ENCODE peak calls at places on chromosomes 13 and 19, in eight cellular contexts. One of them, this sample, is unnamed.

GRCh38 chr13:34914416-34914815 is 27.7 kb upstream of the NBEA start:
- DNase-seq in chondrocyte: no peak
- DNase-seq in pancreas: no peak
- DNase-seq in heart left ventricle: no peak
- DNase-seq in type B pancreatic cell: no peak
- DNase-seq in GM12878: no peak
- DNase-seq in A549: no peak
- DNase-seq in suprapubic skin: no peak
- DNase-seq in this sample: no peak

GRCh38 chr13:26909515-26909914 is 148.9 kb upstream of the GPR12 start:
- DNase-seq in chondrocyte: peak; percentile 29
- DNase-seq in pancreas: no peak
- DNase-seq in heart left ventricle: no peak
- DNase-seq in type B pancreatic cell: no peak
- DNase-seq in GM12878: no peak
- DNase-seq in A549: no peak
- DNase-seq in suprapubic skin: no peak
- DNase-seq in this sample: no peak

GRCh38 chr13:24220086-24220703 is 59.7 kb downstream of the SPATA13 start:
- DNase-seq in chondrocyte: no peak
- DNase-seq in pancreas: peak; percentile 68
- DNase-seq in heart left ventricle: peak; percentile 30
- DNase-seq in type B pancreatic cell: no peak
- DNase-seq in GM12878: no peak
- DNase-seq in A549: peak; percentile 76
- DNase-seq in suprapubic skin: no peak
- DNase-seq in this sample: peak; percentile 77

GRCh38 chr13:39490136-39490535 is 112.9 kb downstream of the LHFPL6 start:
- DNase-seq in chondrocyte: no peak
- DNase-seq in pancreas: no peak
- DNase-seq in heart left ventricle: no peak
- DNase-seq in type B pancreatic cell: no peak
- DNase-seq in GM12878: no peak
- DNase-seq in A549: no peak
- DNase-seq in suprapubic skin: no peak
- DNase-seq in this sample: no peak

GRCh38 chr13:24905242-24905641 is 141.3 kb downstream of the RNF17 start:
- DNase-seq in chondrocyte: no peak
- DNase-seq in pancreas: no peak
- DNase-seq in heart left ventricle: no peak
- DNase-seq in type B pancreatic cell: no peak
- DNase-seq in GM12878: no peak
- DNase-seq in A549: no peak
- DNase-seq in suprapubic skin: no peak
- DNase-seq in this sample: no peak

GRCh38 chr13:95301947-95302386 is 716 bp upstream of the ABCC4 start:
- DNase-seq in chondrocyte: no peak
- DNase-seq in pancreas: no peak
- DNase-seq in heart left ventricle: no peak
- DNase-seq in type B pancreatic cell: no peak
- DNase-seq in GM12878: no peak
- DNase-seq in A549: no peak
- DNase-seq in suprapubic skin: no peak
- DNase-seq in this sample: peak; percentile 51

GRCh38 chr19:19597809-19598306 is 20.6 kb downstream of the PBX4 start:
- DNase-seq in chondrocyte: no peak
- DNase-seq in pancreas: no peak
- DNase-seq in heart left ventricle: no peak
- DNase-seq in type B pancreatic cell: no peak
- DNase-seq in GM12878: peak; percentile 99
- DNase-seq in A549: no peak
- DNase-seq in suprapubic skin: no peak
- DNase-seq in this sample: peak; percentile 81

GRCh38 chr19:38977445-38978314 is 2.1 kb upstream of the FBXO17 start:
- DNase-seq in chondrocyte: no peak
- DNase-seq in pancreas: no peak
- DNase-seq in heart left ventricle: no peak
- DNase-seq in type B pancreatic cell: no peak
- DNase-seq in GM12878: peak; percentile 80
- DNase-seq in A549: peak; percentile 33
- DNase-seq in suprapubic skin: no peak
- DNase-seq in this sample: peak; percentile 80

GRCh38 chr13:57635541-57635940 is 4.0 kb downstream of the PCDH17 start:
- DNase-seq in chondrocyte: no peak
- DNase-seq in pancreas: no peak
- DNase-seq in heart left ventricle: no peak
- DNase-seq in type B pancreatic cell: no peak
- DNase-seq in GM12878: no peak
- DNase-seq in A549: no peak
- DNase-seq in suprapubic skin: no peak
- DNase-seq in this sample: no peak

GRCh38 chr19:719636-720377 is 11.1 kb downstream of the PALM start:
- DNase-seq in chondrocyte: no peak
- DNase-seq in pancreas: no peak
- DNase-seq in heart left ventricle: no peak
- DNase-seq in type B pancreatic cell: no peak
- DNase-seq in GM12878: no peak
- DNase-seq in A549: no peak
- DNase-seq in suprapubic skin: no peak
- DNase-seq in this sample: no peak

GRCh38 chr13:81171065-81171647 is 830.2 kb upstream of the SPRY2 start:
- DNase-seq in chondrocyte: no peak
- DNase-seq in pancreas: no peak
- DNase-seq in heart left ventricle: no peak
- DNase-seq in type B pancreatic cell: no peak
- DNase-seq in GM12878: no peak
- DNase-seq in A549: peak; percentile 3
- DNase-seq in suprapubic skin: no peak
- DNase-seq in this sample: no peak

GRCh38 chr13:98285317-98285716 is 108.2 kb upstream of the RNF113B start:
- DNase-seq in chondrocyte: no peak
- DNase-seq in pancreas: no peak
- DNase-seq in heart left ventricle: no peak
- DNase-seq in type B pancreatic cell: no peak
- DNase-seq in GM12878: no peak
- DNase-seq in A549: no peak
- DNase-seq in suprapubic skin: no peak
- DNase-seq in this sample: no peak

GRCh38 chr13:113077953-113078894 is 27.4 kb upstream of the F7 start:
- DNase-seq in chondrocyte: peak; percentile 79
- DNase-seq in pancreas: no peak
- DNase-seq in heart left ventricle: peak; percentile 18
- DNase-seq in type B pancreatic cell: no peak
- DNase-seq in GM12878: no peak
- DNase-seq in A549: no peak
- DNase-seq in suprapubic skin: peak; percentile 57
- DNase-seq in this sample: no peak

GRCh38 chr13:97249093-97249787 is 27.1 kb downstream of the MBNL2 start:
- DNase-seq in chondrocyte: no peak
- DNase-seq in pancreas: no peak
- DNase-seq in heart left ventricle: no peak
- DNase-seq in type B pancreatic cell: no peak
- DNase-seq in GM12878: no peak
- DNase-seq in A549: no peak
- DNase-seq in suprapubic skin: no peak
- DNase-seq in this sample: no peak

GRCh38 chr19:55673465-55673864 is 1.6 kb upstream of the EPN1 start:
- DNase-seq in chondrocyte: no peak
- DNase-seq in pancreas: no peak
- DNase-seq in heart left ventricle: no peak
- DNase-seq in type B pancreatic cell: no peak
- DNase-seq in GM12878: no peak
- DNase-seq in A549: no peak
- DNase-seq in suprapubic skin: no peak
- DNase-seq in this sample: no peak

GRCh38 chr19:30857388-30857787 is 485.2 kb downstream of the ZNF536 start:
- DNase-seq in chondrocyte: no peak
- DNase-seq in pancreas: no peak
- DNase-seq in heart left ventricle: no peak
- DNase-seq in type B pancreatic cell: peak; percentile 47
- DNase-seq in GM12878: no peak
- DNase-seq in A549: no peak
- DNase-seq in suprapubic skin: no peak
- DNase-seq in this sample: no peak

GRCh38 chr19:55676384-55676783 is 1.4 kb downstream of the EPN1 start:
- DNase-seq in chondrocyte: no peak
- DNase-seq in pancreas: peak; percentile 64
- DNase-seq in heart left ventricle: peak; percentile 56
- DNase-seq in type B pancreatic cell: no peak
- DNase-seq in GM12878: no peak
- DNase-seq in A549: no peak
- DNase-seq in suprapubic skin: no peak
- DNase-seq in this sample: no peak

GRCh38 chr13:104773775-104774174 is 1707.6 kb upstream of the SLC10A2 start:
- DNase-seq in chondrocyte: no peak
- DNase-seq in pancreas: no peak
- DNase-seq in heart left ventricle: no peak
- DNase-seq in type B pancreatic cell: no peak
- DNase-seq in GM12878: peak; percentile 4
- DNase-seq in A549: peak; percentile 12
- DNase-seq in suprapubic skin: no peak
- DNase-seq in this sample: no peak
- TF ChIP-seq CTCF in chondrocyte: peak; percentile 87
- TF ChIP-seq CTCF in pancreas: peak; percentile 25
- TF ChIP-seq CTCF in heart left ventricle: peak; percentile 49
- TF ChIP-seq CTCF in type B pancreatic cell: peak; percentile 79
- TF ChIP-seq CTCF in GM12878: peak; percentile 57
- TF ChIP-seq CTCF in A549: peak; percentile 31
- TF ChIP-seq CTCF in suprapubic skin: peak; percentile 48
- TF ChIP-seq CTCF in this sample: peak; percentile 66

DNA sequence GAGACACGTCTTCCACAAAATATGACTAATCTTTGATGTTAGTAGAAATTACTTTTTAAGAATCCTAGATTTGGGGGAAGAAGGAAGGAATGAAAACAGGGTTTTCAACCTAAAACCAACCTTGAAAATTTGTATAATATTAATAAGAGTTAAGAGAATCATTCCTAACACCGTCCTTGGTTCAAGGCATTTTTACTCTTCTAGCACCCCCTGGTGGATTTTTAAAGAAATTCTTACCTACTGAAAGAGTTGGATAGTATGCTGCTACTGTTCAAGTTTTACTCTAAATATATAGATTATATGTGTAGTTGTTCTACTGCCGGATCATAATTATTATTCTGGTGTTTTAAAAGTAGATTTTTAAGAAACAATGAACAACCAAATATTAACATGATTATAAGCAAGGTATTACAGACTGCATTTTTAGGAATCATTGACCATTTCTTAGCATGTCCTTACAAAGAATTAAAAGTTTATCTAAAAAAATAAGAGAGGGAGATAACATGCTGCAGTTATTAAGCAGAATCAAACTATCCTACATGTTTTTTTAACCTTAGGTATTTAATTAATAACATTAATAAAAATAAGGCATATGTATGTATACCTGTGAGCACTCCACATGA is 7.4 kb upstream of the SLITRK6 start:
- DNase-seq in chondrocyte: no peak
- DNase-seq in pancreas: no peak
- DNase-seq in heart left ventricle: no peak
- DNase-seq in type B pancreatic cell: no peak
- DNase-seq in GM12878: no peak
- DNase-seq in A549: peak; percentile 61
- DNase-seq in suprapubic skin: no peak
- DNase-seq in this sample: no peak
- TF ChIP-seq CTCF in chondrocyte: peak; percentile 97
- TF ChIP-seq CTCF in pancreas: peak; percentile 44
- TF ChIP-seq CTCF in heart left ventricle: peak; percentile 58
- TF ChIP-seq CTCF in type B pancreatic cell: peak; percentile 92
- TF ChIP-seq CTCF in GM12878: peak; percentile 52
- TF ChIP-seq CTCF in A549: peak; percentile 73
- TF ChIP-seq CTCF in suprapubic skin: peak; percentile 31
- TF ChIP-seq CTCF in this sample: peak; percentile 83

GRCh38 chr19:4369888-4370260 is 26.5 kb downstream of the MPND start:
- DNase-seq in chondrocyte: no peak
- DNase-seq in pancreas: no peak
- DNase-seq in heart left ventricle: no peak
- DNase-seq in type B pancreatic cell: no peak
- DNase-seq in GM12878: no peak
- DNase-seq in A549: no peak
- DNase-seq in suprapubic skin: peak; percentile 70
- DNase-seq in this sample: peak; percentile 90
- TF ChIP-seq CTCF in chondrocyte: peak; percentile 61
- TF ChIP-seq CTCF in pancreas: no peak
- TF ChIP-seq CTCF in heart left ventricle: peak; percentile 16
- TF ChIP-seq CTCF in type B pancreatic cell: peak; percentile 46
- TF ChIP-seq CTCF in GM12878: peak; percentile 80
- TF ChIP-seq CTCF in A549: peak; percentile 23
- TF ChIP-seq CTCF in suprapubic skin: peak; percentile 36
- TF ChIP-seq CTCF in this sample: peak; percentile 62

GRCh38 chr19:46299695-46300094 is 2.9 kb downstream of the HIF3A start:
- DNase-seq in chondrocyte: no peak
- DNase-seq in pancreas: no peak
- DNase-seq in heart left ventricle: no peak
- DNase-seq in type B pancreatic cell: no peak
- DNase-seq in GM12878: no peak
- DNase-seq in A549: no peak
- DNase-seq in suprapubic skin: peak; percentile 69
- DNase-seq in this sample: no peak

GRCh38 chr19:46308510-46308909 is 11.7 kb downstream of the HIF3A start:
- DNase-seq in chondrocyte: peak; percentile 92
- DNase-seq in pancreas: no peak
- DNase-seq in heart left ventricle: no peak
- DNase-seq in type B pancreatic cell: no peak
- DNase-seq in GM12878: no peak
- DNase-seq in A549: no peak
- DNase-seq in suprapubic skin: no peak
- DNase-seq in this sample: no peak

GRCh38 chr19:46306501-46306900 is 9.7 kb downstream of the HIF3A start:
- DNase-seq in chondrocyte: no peak
- DNase-seq in pancreas: no peak
- DNase-seq in heart left ventricle: no peak
- DNase-seq in type B pancreatic cell: no peak
- DNase-seq in GM12878: no peak
- DNase-seq in A549: no peak
- DNase-seq in suprapubic skin: no peak
- DNase-seq in this sample: no peak

GRCh38 chr19:46303345-46303701 is 6.5 kb downstream of the HIF3A start:
- DNase-seq in chondrocyte: no peak
- DNase-seq in pancreas: no peak
- DNase-seq in heart left ventricle: peak; percentile 40
- DNase-seq in type B pancreatic cell: no peak
- DNase-seq in GM12878: no peak
- DNase-seq in A549: no peak
- DNase-seq in suprapubic skin: no peak
- DNase-seq in this sample: no peak

DNA sequence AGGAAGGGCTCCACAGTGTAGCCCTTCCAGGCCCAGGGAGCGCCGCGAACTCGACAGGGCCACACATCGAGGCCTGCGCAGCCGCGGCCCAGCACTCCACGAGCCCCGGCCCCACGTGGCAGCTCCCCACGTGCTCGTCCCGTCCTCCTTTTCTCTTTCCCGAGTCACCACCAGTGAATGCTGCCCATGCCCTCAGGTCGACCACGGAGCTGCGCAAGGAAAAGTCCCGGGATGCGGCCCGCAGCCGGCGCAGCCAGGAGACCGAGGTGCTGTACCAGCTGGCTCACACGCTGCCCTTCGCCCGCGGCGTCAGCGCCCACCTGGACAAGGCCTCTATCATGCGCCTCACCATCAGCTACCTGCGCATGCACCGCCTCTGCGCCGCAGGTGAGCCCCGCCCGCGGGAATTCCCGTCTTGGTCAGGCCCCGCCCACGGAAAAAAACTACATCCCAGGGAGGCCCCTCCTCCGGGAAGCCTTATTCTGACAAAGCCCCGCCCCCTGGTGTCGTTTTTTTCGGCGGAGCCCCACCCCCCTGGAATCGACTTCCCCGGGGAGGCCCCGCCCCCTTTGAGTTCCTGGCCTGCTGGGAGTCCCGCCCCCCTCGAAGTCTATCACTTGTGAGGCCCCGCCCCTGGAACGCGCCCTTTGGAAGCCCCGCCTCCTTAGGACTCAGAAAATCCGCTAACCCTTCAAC is 7.0 kb downstream of the HIF3A start:
- DNase-seq in chondrocyte: no peak
- DNase-seq in pancreas: peak; percentile 85
- DNase-seq in heart left ventricle: peak; percentile 78
- DNase-seq in type B pancreatic cell: peak; percentile 80
- DNase-seq in GM12878: no peak
- DNase-seq in A549: peak; percentile 57
- DNase-seq in suprapubic skin: peak; percentile 84
- DNase-seq in this sample: peak; percentile 7
- TF ChIP-seq CTCF in chondrocyte: no peak
- TF ChIP-seq CTCF in pancreas: no peak
- TF ChIP-seq CTCF in heart left ventricle: no peak
- TF ChIP-seq CTCF in type B pancreatic cell: no peak
- TF ChIP-seq CTCF in GM12878: no peak
- TF ChIP-seq CTCF in A549: no peak
- TF ChIP-seq CTCF in suprapubic skin: no peak
- TF ChIP-seq CTCF in this sample: no peak

This sample was measured in activated CD8-positive, alpha-beta T cell treated with anti-CD3 and anti-CD28 coated beads for 36 hours.